ENCODE peak calls at places on chromosome 9, in four cellular contexts. D is IMR-90, H is lung, Z is astrocyte of the spinal cord. F is an unnamed sample.

GRCh38 chr9:123268950-123269302 is 540 bp upstream of the STRBP start:
- DNase-seq in D (no peak), Z (no peak), H (no peak), F (no peak)

GRCh38 chr9:14415947-14416346 is 102.0 kb upstream of the NFIB start:
- DNase-seq in H (no peak), Z (peak), D (peak), F (peak)

GRCh38 chr9:77018058-77019009 is 1.1 kb upstream of the FOXB2 start:
- DNase-seq in Z (no peak), H (no peak), D (no peak), F (no peak)

GRCh38 chr9:136539427-136540412 is 6.1 kb downstream of the NOTCH1 start:
- DNase-seq in H (peak), Z (peak), D (no peak), F (peak)

GRCh38 chr9:76866689-76867088 is 39.2 kb downstream of the PRUNE2 start:
- DNase-seq in H (no peak), Z (peak), D (peak), F (peak)

GRCh38 chr9:37039065-37039464 is 5.0 kb upstream of the PAX5 start:
- DNase-seq in H (no peak), D (no peak), Z (no peak), F (no peak)

GRCh38 chr9:104879555-104880318 is 48.2 kb downstream of the ABCA1 start:
- DNase-seq in H (no peak), Z (peak), D (peak), F (peak)

GRCh38 chr9:116705531-116705930 is 18.4 kb downstream of the TRIM32 start:
- DNase-seq in H (no peak), D (no peak), Z (no peak), F (no peak)

GRCh38 chr9:99079542-99079941 is 25.4 kb upstream of the TGFBR1 start:
- DNase-seq in H (no peak), Z (no peak), D (no peak), F (no peak)

GRCh38 chr9:21830589-21830988 is 28.2 kb downstream of the MTAP start:
- DNase-seq in H (no peak), D (peak), Z (peak), F (no peak)

GRCh38 chr9:34810187-34810524 is 100.2 kb upstream of the CCL21 start:
- DNase-seq in D (no peak), Z (no peak), H (no peak), F (no peak)

GRCh38 chr9:21454149-21454548 is 13.9 kb downstream of the IFNA1 start:
- DNase-seq in H (no peak), D (peak), Z (peak), F (peak)

GRCh38 chr9:127660886-127661285 is 45.9 kb upstream of the CFAP157 start:
- DNase-seq in Z (no peak), D (no peak), H (no peak), F (no peak)

GRCh38 chr9:137320555-137321384 is 18.7 kb upstream of the NRARP start:
- DNase-seq in Z (no peak), D (no peak), H (no peak), F (no peak)

GRCh38 chr9:86535406-86535915 is 181.3 kb upstream of the TUT7 start:
- DNase-seq in Z (no peak), D (no peak), H (no peak), F (no peak)

GRCh38 chr9:131670247-131670681 is 69.6 kb downstream of the RAPGEF1 start:
- DNase-seq in Z (no peak), D (no peak), H (no peak), F (no peak)

GRCh38 chr9:14692536-14692917 is 705 bp downstream of the ZDHHC21 start:
- DNase-seq in Z (no peak), H (no peak), D (no peak), F (peak)

GRCh38 chr9:91032056-91032455 is 230.4 kb downstream of the SYK start:
- DNase-seq in H (no peak), D (no peak), Z (no peak), F (peak)

GRCh38 chr9:130128251-130128650 is 44.0 kb upstream of the NCS1 start:
- DNase-seq in H (no peak), D (no peak), Z (peak), F (peak)

GRCh38 chr9:85339337-85339736 is 402.4 kb downstream of the AGTPBP1 start:
- DNase-seq in Z (peak), D (no peak), H (no peak), F (no peak)

GRCh38 chr9:26078706-26079105 is 400.5 kb upstream of the TUSC1 start:
- DNase-seq in Z (no peak), H (no peak), D (no peak), F (no peak)

GRCh38 chr9:94056442-94056974 is 27.8 kb upstream of the PTPDC1 start:
- DNase-seq in H (no peak), D (peak), Z (peak), F (peak)

GRCh38 chr9:79134654-79135053 is 437.1 kb upstream of the TLE4 start:
- DNase-seq in H (no peak), D (peak), Z (peak), F (peak)

GRCh38 chr9:28301281-28301680 is 728.0 kb upstream of the C9orf72 start:
- DNase-seq in Z (peak), D (no peak), H (no peak), F (no peak)

GRCh38 chr9:83512621-83513020 is 25.6 kb downstream of the FRMD3 start:
- DNase-seq in H (no peak), Z (no peak), D (no peak), F (no peak)

GRCh38 chr9:20884985-20885593 is 146.4 kb downstream of the HACD4 start:
- DNase-seq in Z (peak), H (peak), D (peak), F (peak)

GRCh38 chr9:29211681-29212589 is 1638.7 kb upstream of the C9orf72 start:
- DNase-seq in Z (peak), D (no peak), H (peak), F (peak)

DNA sequence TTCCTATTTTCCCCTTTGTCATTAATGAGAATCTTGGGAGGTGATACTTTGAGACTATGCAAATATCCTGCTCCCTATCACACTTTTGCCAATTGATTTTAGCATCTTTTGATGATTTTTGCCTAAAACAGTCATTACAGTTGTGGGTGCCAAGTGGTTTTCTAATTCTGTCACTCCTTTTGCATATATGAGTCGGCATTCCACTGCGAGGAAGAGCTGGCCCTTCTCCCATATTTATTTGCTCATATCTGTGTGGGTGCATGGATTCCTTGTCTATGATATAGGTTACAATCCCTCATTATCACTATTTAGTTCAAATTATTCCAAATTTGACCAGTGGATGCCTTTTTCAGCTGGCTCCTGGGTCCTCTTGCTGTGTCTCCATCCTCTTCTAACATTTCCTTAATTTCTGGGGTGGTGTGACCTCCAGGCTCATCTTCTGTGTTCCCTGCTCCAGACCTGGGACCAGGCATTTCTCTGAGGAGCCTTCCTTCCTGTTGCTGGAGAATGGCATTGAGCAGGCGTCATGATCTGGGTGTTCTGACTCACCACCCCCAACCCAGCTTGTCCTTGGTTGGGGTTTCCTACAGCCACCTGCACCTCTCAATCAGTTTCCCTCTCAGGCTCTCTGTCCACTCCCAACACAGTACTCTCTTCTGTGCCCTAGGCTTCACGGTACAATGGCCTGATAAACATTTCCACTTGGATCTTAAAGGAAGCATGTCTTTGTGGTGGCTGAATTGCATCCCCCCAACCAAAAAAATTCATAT is 106.7 kb downstream of the NXNL2 start:
- DNase-seq in Z (no peak), D (peak), H (no peak), F (no peak)
- H3K4me3 ChIP-seq in Z (no peak), D (no peak), H (no peak), F (no peak)

GRCh38 chr9:113564804-113565237 is 101.3 kb downstream of the RGS3 start:
- DNase-seq in Z (peak), H (peak), D (peak), F (peak)
- H3K4me3 ChIP-seq in Z (peak), H (no peak), D (peak), F (peak)

GRCh38 chr9:120574473-120574872 is 5.5 kb downstream of the CDK5RAP2 start:
- DNase-seq in D (no peak), H (no peak), Z (no peak), F (no peak)

GRCh38 chr9:120579750-120580590 is at the start of gene CDK5RAP2:
- DNase-seq in Z (peak), D (peak), H (peak), F (peak)

GRCh38 chr9:120579139-120579749 is 723 bp downstream of the CDK5RAP2 start:
- DNase-seq in D (no peak), H (peak), Z (no peak), F (peak)

GRCh38 chr9:120580591-120580896 is 577 bp upstream of the CDK5RAP2 start:
- DNase-seq in Z (no peak), D (no peak), H (no peak), F (no peak)

GRCh38 chr9:120578614-120579013 is 1.4 kb downstream of the CDK5RAP2 start:
- DNase-seq in D (no peak), Z (no peak), H (no peak), F (no peak)
- H3K4me3 ChIP-seq in D (no peak), Z (peak), H (no peak), F (peak)

DNA sequence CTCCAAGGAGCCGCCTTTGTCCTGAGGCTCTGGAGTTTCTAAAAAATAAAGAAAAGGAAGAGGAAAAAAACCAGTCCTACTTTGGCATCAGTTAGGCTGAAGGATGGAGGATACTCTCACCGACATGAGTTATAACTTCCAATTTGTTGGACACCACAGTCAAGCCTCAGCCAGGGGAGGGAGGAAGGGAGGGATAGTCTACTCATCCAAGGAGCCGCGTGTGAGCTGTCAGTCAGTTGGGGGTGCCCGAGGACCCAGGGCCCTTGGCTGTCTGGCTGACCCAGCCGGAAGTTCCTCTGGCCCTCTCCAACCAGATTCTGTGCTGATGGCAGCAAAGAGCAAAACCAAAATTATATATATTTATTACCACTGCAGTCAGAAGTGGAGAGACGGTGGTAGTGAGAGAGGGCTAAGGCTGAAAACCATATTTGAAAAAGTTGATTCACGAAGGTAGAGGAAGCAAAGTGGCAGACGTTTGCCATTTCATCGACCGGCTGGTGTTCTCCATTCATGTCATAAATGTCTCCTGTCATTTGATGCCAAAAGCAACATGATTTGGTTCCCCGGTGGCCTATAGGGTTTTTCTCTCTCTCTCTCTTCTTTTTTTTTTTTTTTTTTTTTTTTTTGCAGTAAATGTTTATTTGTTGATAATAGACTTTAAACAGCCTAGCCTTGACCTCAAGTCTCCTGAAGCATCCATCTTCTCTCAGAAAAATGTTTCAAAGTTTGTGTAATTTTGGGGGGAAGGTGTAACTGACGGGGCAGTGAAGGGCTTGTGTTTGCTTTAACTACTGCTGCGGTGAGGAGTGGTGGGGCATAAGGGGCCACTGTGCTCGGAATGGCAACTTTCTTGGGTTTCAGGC is 7.6 kb downstream of the LMX1B start:
- DNase-seq in H (no peak), D (no peak), Z (no peak), F (no peak)
- H3K4me3 ChIP-seq in H (no peak), D (no peak), Z (no peak), F (no peak)

GRCh38 chr9:8053501-8053900 is 253.9 kb upstream of the DMAC1 start:
- DNase-seq in Z (no peak), D (no peak), H (no peak), F (no peak)

DNA sequence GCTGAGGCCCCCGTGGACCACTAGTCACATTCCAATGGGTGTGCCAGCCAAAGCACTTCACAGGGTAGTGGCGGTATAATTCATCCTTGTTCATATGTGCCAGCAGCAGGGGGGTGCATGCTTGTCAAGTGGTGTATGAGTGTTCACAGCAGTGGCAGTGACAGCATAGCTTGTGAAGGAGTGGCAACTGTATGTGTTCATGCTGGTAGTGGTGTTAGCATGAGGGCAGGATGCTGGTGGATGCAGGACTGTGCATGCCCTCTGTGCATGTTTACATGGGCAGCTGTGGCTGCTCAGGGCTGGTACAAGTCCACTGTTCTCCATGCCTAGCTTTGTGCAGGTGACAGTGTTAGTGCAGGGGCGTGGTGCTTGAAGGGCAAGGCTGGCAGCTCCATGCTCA is 253.4 kb upstream of the DMAC1 start:
- DNase-seq in D (no peak), Z (no peak), H (no peak), F (no peak)
- H3K4me3 ChIP-seq in D (no peak), Z (no peak), H (no peak), F (no peak)

GRCh38 chr9:124511891-124512805 is 4.9 kb upstream of the NR5A1 start:
- DNase-seq in H (no peak), Z (no peak), D (no peak), F (no peak)

GRCh38 chr9:124512806-124513204 is 5.6 kb upstream of the NR5A1 start:
- DNase-seq in Z (no peak), D (no peak), H (no peak), F (no peak)

GRCh38 chr9:124510650-124511425 is 3.6 kb upstream of the NR5A1 start:
- DNase-seq in H (no peak), D (peak), Z (no peak), F (peak)

GRCh38 chr9:124513374-124513994 is 6.3 kb upstream of the NR5A1 start:
- DNase-seq in Z (no peak), D (no peak), H (no peak), F (no peak)

DNA sequence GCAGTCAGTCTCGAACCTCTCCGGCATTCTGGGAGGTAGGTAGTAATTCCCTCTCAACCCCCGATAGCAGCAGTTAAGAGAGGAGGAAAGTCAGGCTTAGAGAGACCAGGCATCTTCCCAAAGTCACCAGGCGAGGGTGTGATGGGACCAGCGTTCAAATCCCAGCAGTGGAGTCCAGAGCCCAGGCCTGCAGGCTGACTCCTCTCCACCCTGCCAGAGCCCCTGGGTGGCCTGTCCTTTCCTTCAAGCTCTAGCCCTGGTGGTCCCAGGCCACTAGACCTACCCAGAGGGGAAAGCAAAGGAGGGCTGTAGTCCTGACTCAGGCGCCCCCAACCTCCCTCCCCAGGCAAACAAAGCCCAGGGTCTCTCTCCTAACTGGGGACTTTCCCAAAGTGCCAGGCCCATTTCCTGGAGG is 4.2 kb upstream of the NR5A1 start:
- DNase-seq in Z (no peak), D (no peak), H (no peak), F (no peak)
- H3K4me3 ChIP-seq in Z (no peak), D (no peak), H (no peak), F (no peak)

GRCh38 chr9:92762781-92763708 is 1.6 kb downstream of the BICD2 start:
- DNase-seq in H (no peak), D (no peak), Z (no peak), F (no peak)

GRCh38 chr9:92764381-92764987 is at the start of gene BICD2:
- DNase-seq in H (peak), D (no peak), Z (no peak), F (no peak)

GRCh38 chr9:92767078-92768054 is 2.7 kb upstream of the BICD2 start:
- DNase-seq in H (no peak), D (no peak), Z (no peak), F (no peak)

GRCh38 chr9:92763721-92764380 is 782 bp downstream of the BICD2 start:
- DNase-seq in D (no peak), Z (no peak), H (no peak), F (no peak)

DNA sequence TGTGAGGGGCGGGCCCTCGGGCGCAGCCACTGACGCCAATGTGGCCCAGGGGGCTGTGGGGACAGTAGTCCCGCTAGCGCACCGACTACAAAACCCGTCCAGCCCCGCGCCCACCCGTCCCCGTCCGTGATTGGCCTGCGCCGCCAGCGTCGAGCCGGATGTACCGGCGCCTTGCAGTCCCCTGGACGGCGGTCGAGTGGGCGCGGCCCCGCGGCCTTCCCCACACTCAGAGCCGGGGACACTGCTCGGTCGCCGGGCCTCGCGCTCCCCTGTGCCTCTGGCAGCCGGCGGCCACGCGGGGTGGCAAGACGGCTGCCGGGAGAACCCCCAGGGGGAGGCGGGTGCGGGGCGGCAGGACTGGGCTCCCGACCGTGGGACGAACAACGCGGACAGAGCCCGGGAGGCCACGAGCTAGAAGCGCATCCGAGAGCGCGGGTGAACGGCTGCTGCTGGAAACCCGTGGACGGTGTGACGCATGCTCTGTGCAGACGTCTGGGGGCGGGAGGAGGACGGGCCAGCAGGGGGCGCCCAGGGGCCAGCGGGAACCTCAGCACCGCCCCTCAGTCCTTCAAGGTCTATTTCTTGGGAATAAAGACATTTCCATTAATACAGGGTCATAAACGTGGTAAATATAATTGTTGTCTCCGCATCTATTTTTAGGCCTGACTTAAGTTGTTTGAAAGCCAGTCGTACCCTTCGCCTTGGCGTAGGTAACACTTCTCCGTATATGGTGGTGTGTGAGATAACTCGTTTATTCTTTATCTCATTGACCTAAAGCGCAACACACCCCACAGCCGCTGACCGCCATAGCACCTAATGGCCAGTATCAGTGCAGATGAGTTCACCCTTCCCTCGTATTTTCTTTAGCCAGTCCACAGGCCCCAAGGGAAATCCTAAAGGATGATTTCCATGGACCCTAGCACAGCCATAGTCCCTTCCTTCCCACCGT is 629 bp upstream of the BICD2 start:
- DNase-seq in H (peak), Z (peak), D (peak), F (peak)
- H3K4me3 ChIP-seq in H (peak), Z (peak), D (peak), F (peak)

DNA sequence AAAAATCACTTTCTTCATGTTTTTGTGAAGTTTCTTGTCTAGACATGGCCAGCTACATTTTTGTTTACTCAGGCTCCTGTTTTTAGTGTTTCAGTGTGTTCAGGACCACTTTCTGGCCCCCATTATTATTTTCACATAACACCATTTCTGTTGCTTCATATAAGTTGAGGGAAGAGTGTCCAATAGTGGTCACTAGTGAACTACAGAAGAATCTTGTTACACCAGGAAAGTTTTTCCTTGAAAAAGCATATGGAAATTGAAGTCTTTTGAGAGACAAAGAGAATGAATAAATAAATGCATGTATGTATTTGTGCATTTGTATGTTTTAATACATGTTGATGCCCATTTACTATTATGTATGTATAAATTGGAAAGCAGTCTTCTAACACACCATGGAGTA is 3.8 kb downstream of the ADAMTSL1 start:
- DNase-seq in H (no peak), D (no peak), Z (no peak), F (no peak)
- H3K4me3 ChIP-seq in H (no peak), D (no peak), Z (peak), F (no peak)

F was measured in choroid plexus epithelial cell.